ENCODE peak calls at places on chromosome 15, in ten cellular contexts. One of them, this sample, is unnamed.
A peak's percentile ranks its signal among the peaks of the same experiment; 100 is the strongest.

GRCh38 chr15:80551348-80551747 is 143.8 kb upstream of the ABHD17C start:
- DNase-seq in stimulated activated CD4-positive, alpha-beta T cell treated with anti-CD3 and anti-CD28 coated beads, Interleukin-2, amount 100 ng/mL, for 48 hours: no peak
- DNase-seq in COLO829: no peak
- DNase-seq in CD8-positive, alpha-beta memory T cell: no peak
- DNase-seq in T-helper 1 cell: no peak
- DNase-seq in activated CD8-positive, alpha-beta memory T cell treated with anti-CD3 and anti-CD28 coated beads for 24 hours: no peak
- DNase-seq in DMS 273 treated with DMSO at 0.1 percent for 48 hours: no peak
- DNase-seq in effector memory CD8-positive, alpha-beta T cell: no peak
- DNase-seq in effector memory CD4-positive, alpha-beta T cell: no peak
- DNase-seq in GM19239: no peak
- DNase-seq in this sample: no peak

GRCh38 chr15:96123028-96123400 is 207.5 kb upstream of the NR2F2 start:
- DNase-seq in stimulated activated CD4-positive, alpha-beta T cell treated with anti-CD3 and anti-CD28 coated beads, Interleukin-2, amount 100 ng/mL, for 48 hours: no peak
- DNase-seq in activated CD8-positive, alpha-beta memory T cell treated with anti-CD3 and anti-CD28 coated beads for 24 hours: no peak
- DNase-seq in T-helper 1 cell: no peak
- DNase-seq in DMS 273 treated with DMSO at 0.1 percent for 48 hours: no peak
- DNase-seq in GM19239: no peak
- DNase-seq in effector memory CD8-positive, alpha-beta T cell: no peak
- DNase-seq in COLO829: no peak
- DNase-seq in effector memory CD4-positive, alpha-beta T cell: no peak
- DNase-seq in CD8-positive, alpha-beta memory T cell: no peak
- DNase-seq in this sample: no peak

GRCh38 chr15:48565560-48566482 is 79.7 kb downstream of the FBN1 start:
- DNase-seq in CD8-positive, alpha-beta memory T cell: no peak
- DNase-seq in activated CD8-positive, alpha-beta memory T cell treated with anti-CD3 and anti-CD28 coated beads for 24 hours: no peak
- DNase-seq in T-helper 1 cell: no peak
- DNase-seq in effector memory CD8-positive, alpha-beta T cell: no peak
- DNase-seq in COLO829: peak; percentile 45
- DNase-seq in GM19239: no peak
- DNase-seq in DMS 273 treated with DMSO at 0.1 percent for 48 hours: no peak
- DNase-seq in effector memory CD4-positive, alpha-beta T cell: no peak
- DNase-seq in stimulated activated CD4-positive, alpha-beta T cell treated with anti-CD3 and anti-CD28 coated beads, Interleukin-2, amount 100 ng/mL, for 48 hours: no peak
- DNase-seq in this sample: no peak

GRCh38 chr15:73329501-73330200 is 39.1 kb downstream of the HCN4 start:
- DNase-seq in stimulated activated CD4-positive, alpha-beta T cell treated with anti-CD3 and anti-CD28 coated beads, Interleukin-2, amount 100 ng/mL, for 48 hours: no peak
- DNase-seq in CD8-positive, alpha-beta memory T cell: no peak
- DNase-seq in effector memory CD4-positive, alpha-beta T cell: no peak
- DNase-seq in GM19239: no peak
- DNase-seq in COLO829: no peak
- DNase-seq in effector memory CD8-positive, alpha-beta T cell: no peak
- DNase-seq in activated CD8-positive, alpha-beta memory T cell treated with anti-CD3 and anti-CD28 coated beads for 24 hours: no peak
- DNase-seq in DMS 273 treated with DMSO at 0.1 percent for 48 hours: no peak
- DNase-seq in T-helper 1 cell: no peak
- DNase-seq in this sample: no peak

GRCh38 chr15:52657338-52657737 is 21.9 kb downstream of the ATOSA start:
- DNase-seq in COLO829: no peak
- DNase-seq in effector memory CD8-positive, alpha-beta T cell: no peak
- DNase-seq in GM19239: no peak
- DNase-seq in effector memory CD4-positive, alpha-beta T cell: no peak
- DNase-seq in stimulated activated CD4-positive, alpha-beta T cell treated with anti-CD3 and anti-CD28 coated beads, Interleukin-2, amount 100 ng/mL, for 48 hours: no peak
- DNase-seq in T-helper 1 cell: no peak
- DNase-seq in DMS 273 treated with DMSO at 0.1 percent for 48 hours: no peak
- DNase-seq in CD8-positive, alpha-beta memory T cell: no peak
- DNase-seq in activated CD8-positive, alpha-beta memory T cell treated with anti-CD3 and anti-CD28 coated beads for 24 hours: no peak
- DNase-seq in this sample: no peak

GRCh38 chr15:67164811-67165652 is 89.4 kb downstream of the AAGAB start:
- DNase-seq in T-helper 1 cell: no peak
- DNase-seq in effector memory CD8-positive, alpha-beta T cell: no peak
- DNase-seq in stimulated activated CD4-positive, alpha-beta T cell treated with anti-CD3 and anti-CD28 coated beads, Interleukin-2, amount 100 ng/mL, for 48 hours: no peak
- DNase-seq in effector memory CD4-positive, alpha-beta T cell: no peak
- DNase-seq in GM19239: no peak
- DNase-seq in CD8-positive, alpha-beta memory T cell: no peak
- DNase-seq in DMS 273 treated with DMSO at 0.1 percent for 48 hours: no peak
- DNase-seq in COLO829: no peak
- DNase-seq in activated CD8-positive, alpha-beta memory T cell treated with anti-CD3 and anti-CD28 coated beads for 24 hours: no peak
- DNase-seq in this sample: no peak

GRCh38 chr15:25179673-25180511 is 225.1 kb downstream of the SNRPN start:
- DNase-seq in effector memory CD4-positive, alpha-beta T cell: no peak
- DNase-seq in activated CD8-positive, alpha-beta memory T cell treated with anti-CD3 and anti-CD28 coated beads for 24 hours: no peak
- DNase-seq in stimulated activated CD4-positive, alpha-beta T cell treated with anti-CD3 and anti-CD28 coated beads, Interleukin-2, amount 100 ng/mL, for 48 hours: no peak
- DNase-seq in effector memory CD8-positive, alpha-beta T cell: no peak
- DNase-seq in DMS 273 treated with DMSO at 0.1 percent for 48 hours: no peak
- DNase-seq in COLO829: no peak
- DNase-seq in GM19239: no peak
- DNase-seq in CD8-positive, alpha-beta memory T cell: no peak
- DNase-seq in T-helper 1 cell: no peak
- DNase-seq in this sample: peak; percentile 7

GRCh38 chr15:41554401-41554800 is 4.6 kb upstream of the TYRO3 start:
- DNase-seq in DMS 273 treated with DMSO at 0.1 percent for 48 hours: no peak
- DNase-seq in GM19239: no peak
- DNase-seq in stimulated activated CD4-positive, alpha-beta T cell treated with anti-CD3 and anti-CD28 coated beads, Interleukin-2, amount 100 ng/mL, for 48 hours: no peak
- DNase-seq in COLO829: no peak
- DNase-seq in effector memory CD8-positive, alpha-beta T cell: no peak
- DNase-seq in CD8-positive, alpha-beta memory T cell: no peak
- DNase-seq in T-helper 1 cell: no peak
- DNase-seq in activated CD8-positive, alpha-beta memory T cell treated with anti-CD3 and anti-CD28 coated beads for 24 hours: no peak
- DNase-seq in effector memory CD4-positive, alpha-beta T cell: no peak
- DNase-seq in this sample: no peak

GRCh38 chr15:74040115-74040850 is 42.1 kb downstream of the GOLGA6A start:
- DNase-seq in effector memory CD4-positive, alpha-beta T cell: no peak
- DNase-seq in activated CD8-positive, alpha-beta memory T cell treated with anti-CD3 and anti-CD28 coated beads for 24 hours: no peak
- DNase-seq in T-helper 1 cell: no peak
- DNase-seq in COLO829: peak; percentile 39
- DNase-seq in GM19239: no peak
- DNase-seq in effector memory CD8-positive, alpha-beta T cell: no peak
- DNase-seq in DMS 273 treated with DMSO at 0.1 percent for 48 hours: no peak
- DNase-seq in CD8-positive, alpha-beta memory T cell: no peak
- DNase-seq in stimulated activated CD4-positive, alpha-beta T cell treated with anti-CD3 and anti-CD28 coated beads, Interleukin-2, amount 100 ng/mL, for 48 hours: no peak
- DNase-seq in this sample: no peak

GRCh38 chr15:101305820-101306255 is 10.8 kb upstream of the SNRPA1 start:
- DNase-seq in T-helper 1 cell: no peak
- DNase-seq in COLO829: no peak
- DNase-seq in activated CD8-positive, alpha-beta memory T cell treated with anti-CD3 and anti-CD28 coated beads for 24 hours: no peak
- DNase-seq in effector memory CD8-positive, alpha-beta T cell: no peak
- DNase-seq in effector memory CD4-positive, alpha-beta T cell: no peak
- DNase-seq in DMS 273 treated with DMSO at 0.1 percent for 48 hours: no peak
- DNase-seq in stimulated activated CD4-positive, alpha-beta T cell treated with anti-CD3 and anti-CD28 coated beads, Interleukin-2, amount 100 ng/mL, for 48 hours: no peak
- DNase-seq in GM19239: no peak
- DNase-seq in CD8-positive, alpha-beta memory T cell: no peak
- DNase-seq in this sample: no peak

GRCh38 chr15:101167791-101168462 is 83.9 kb downstream of the CHSY1 start:
- DNase-seq in activated CD8-positive, alpha-beta memory T cell treated with anti-CD3 and anti-CD28 coated beads for 24 hours: peak; percentile 71
- DNase-seq in T-helper 1 cell: no peak
- DNase-seq in GM19239: peak; percentile 48
- DNase-seq in DMS 273 treated with DMSO at 0.1 percent for 48 hours: no peak
- DNase-seq in CD8-positive, alpha-beta memory T cell: no peak
- DNase-seq in effector memory CD8-positive, alpha-beta T cell: peak; percentile 15
- DNase-seq in COLO829: peak; percentile 98
- DNase-seq in stimulated activated CD4-positive, alpha-beta T cell treated with anti-CD3 and anti-CD28 coated beads, Interleukin-2, amount 100 ng/mL, for 48 hours: peak; percentile 60
- DNase-seq in effector memory CD4-positive, alpha-beta T cell: no peak
- DNase-seq in this sample: no peak

GRCh38 chr15:63986751-63987341 is 59.4 kb downstream of the DAPK2 start:
- DNase-seq in GM19239: no peak
- DNase-seq in effector memory CD4-positive, alpha-beta T cell: no peak
- DNase-seq in activated CD8-positive, alpha-beta memory T cell treated with anti-CD3 and anti-CD28 coated beads for 24 hours: no peak
- DNase-seq in DMS 273 treated with DMSO at 0.1 percent for 48 hours: no peak
- DNase-seq in T-helper 1 cell: no peak
- DNase-seq in COLO829: no peak
- DNase-seq in effector memory CD8-positive, alpha-beta T cell: no peak
- DNase-seq in stimulated activated CD4-positive, alpha-beta T cell treated with anti-CD3 and anti-CD28 coated beads, Interleukin-2, amount 100 ng/mL, for 48 hours: no peak
- DNase-seq in CD8-positive, alpha-beta memory T cell: no peak
- DNase-seq in this sample: no peak

This sample was measured in D341Med.